ENCODE peak calls at places on chromosome 17, in six cellular contexts. T, W, B, S, I and U are unnamed samples.

GRCh38 chr17:67132366-67132765 is 88.0 kb downstream of the CACNG1 start:
- DNase-seq in S (no peak), T (no peak), W (no peak), B (peak), I (no peak), U (no peak)

GRCh38 chr17:12977008-12977751 is 40.6 kb downstream of the ELAC2 start:
- DNase-seq in B (no peak), I (no peak), S (no peak), W (no peak), T (no peak), U (no peak)

GRCh38 chr17:9056566-9056965 is 35.3 kb downstream of the NTN1 start:
- DNase-seq in S (no peak), I (no peak), W (no peak), T (no peak), B (no peak), U (peak)

GRCh38 chr17:13337171-13337570 is 264.6 kb downstream of the HS3ST3A1 start:
- DNase-seq in B (no peak), I (no peak), T (no peak), S (no peak), W (no peak), U (no peak)

GRCh38 chr17:324151-324571 is 28.4 kb downstream of the RPH3AL start:
- DNase-seq in S (no peak), T (no peak), W (no peak), I (no peak), B (no peak), U (no peak)

GRCh38 chr17:44894642-44895041 is 4.6 kb downstream of the EFTUD2 start:
- DNase-seq in W (no peak), I (no peak), S (no peak), T (no peak), B (no peak), U (no peak)

GRCh38 chr17:34443832-34444469 is 80.9 kb upstream of the CCL1 start:
- DNase-seq in I (no peak), T (no peak), S (no peak), B (peak), W (no peak), U (no peak)

GRCh38 chr17:55241097-55241496 is 23.7 kb upstream of the HLF start:
- DNase-seq in I (no peak), S (no peak), T (no peak), W (no peak), B (no peak), U (no peak)

GRCh38 chr17:4148611-4149308 is 5.8 kb downstream of the CYB5D2 start:
- DNase-seq in T (no peak), S (no peak), W (no peak), I (no peak), B (no peak), U (no peak)

GRCh38 chr17:6139447-6139832 is 69.3 kb downstream of the WSCD1 start:
- DNase-seq in B (peak), S (no peak), T (no peak), I (no peak), W (no peak), U (no peak)

GRCh38 chr17:58060596-58061191 is 22.5 kb upstream of the DYNLL2 start:
- DNase-seq in S (peak), I (no peak), W (no peak), T (peak), B (peak), U (no peak)

GRCh38 chr17:46819906-46820351 is 1.4 kb upstream of the WNT3 start:
- DNase-seq in I (no peak), B (no peak), W (no peak), T (no peak), S (no peak), U (no peak)

GRCh38 chr17:42247734-42248133 is 28.5 kb downstream of the STAT5B start:
- DNase-seq in S (no peak), T (no peak), W (peak), B (no peak), I (peak), U (no peak)

GRCh38 chr17:79439493-79439892 is 171.4 kb downstream of the RBFOX3 start:
- DNase-seq in S (no peak), W (no peak), I (no peak), B (no peak), T (no peak), U (no peak)

GRCh38 chr17:64423881-64424280 is 25.0 kb upstream of the MILR1 start:
- DNase-seq in T (no peak), W (no peak), I (peak), S (no peak), B (peak), U (no peak)

GRCh38 chr17:82603981-82604448 is 44.2 kb downstream of the WDR45B start:
- DNase-seq in B (no peak), S (peak), T (peak), I (no peak), W (no peak), U (no peak)

GRCh38 chr17:69428252-69428980 is 13.9 kb downstream of the MAP2K6 start:
- DNase-seq in I (no peak), B (no peak), S (no peak), T (no peak), W (no peak), U (no peak)

GRCh38 chr17:1942066-1942365 is 83.1 kb downstream of the RTN4RL1 start:
- DNase-seq in T (no peak), B (no peak), I (no peak), S (no peak), W (no peak), U (no peak)

GRCh38 chr17:50767030-50767429 is 288 bp downstream of the ANKRD40CL start:
- DNase-seq in W (no peak), I (no peak), B (no peak), T (no peak), S (no peak), U (peak)

GRCh38 chr17:81733507-81734404 is 21.7 kb downstream of the SLC25A10 start:
- DNase-seq in S (peak), T (peak), I (peak), W (peak), B (peak), U (peak)

GRCh38 chr17:67095803-67096202 is 51.4 kb downstream of the CACNG1 start:
- DNase-seq in B (no peak), T (no peak), I (no peak), W (no peak), S (no peak), U (no peak)

GRCh38 chr17:32445075-32445427 is 741 bp downstream of the PSMD11 start:
- DNase-seq in B (peak), S (peak), W (peak), I (no peak), T (peak), U (no peak)

GRCh38 chr17:74354123-74354522 is 7.5 kb downstream of the BTBD17 start:
- DNase-seq in B (no peak), I (no peak), S (no peak), T (no peak), W (no peak), U (no peak)

GRCh38 chr17:1197781-1198490 is 18.2 kb upstream of the ABR start:
- DNase-seq in S (no peak), I (no peak), B (no peak), T (peak), W (no peak), U (peak)

GRCh38 chr17:49588312-49588711 is 12.6 kb downstream of the NXPH3 start:
- DNase-seq in S (no peak), B (no peak), T (no peak), I (no peak), W (no peak), U (no peak)

GRCh38 chr17:29051194-29051593 is 8.3 kb downstream of the PIPOX start:
- DNase-seq in W (no peak), B (no peak), S (no peak), T (no peak), I (no peak), U (no peak)

GRCh38 chr17:30345527-30346075 is 11.7 kb upstream of the TMIGD1 start:
- DNase-seq in I (no peak), T (no peak), B (no peak), S (no peak), W (peak), U (no peak)

GRCh38 chr17:56939869-56940484 is 20.9 kb downstream of the COIL start:
- DNase-seq in B (peak), S (no peak), T (no peak), W (peak), I (no peak), U (no peak)

GRCh38 chr17:5011928-5012327 is 14.2 kb downstream of the KIF1C start:
- DNase-seq in I (no peak), S (no peak), W (no peak), B (no peak), T (no peak), U (no peak)

GRCh38 chr17:19448341-19449268 is 37.6 kb downstream of the RNF112 start:
- DNase-seq in W (peak), T (no peak), B (no peak), I (peak), S (peak), U (no peak)

GRCh38 chr17:12789075-12789975 is at the start of gene ARHGAP44:
- DNase-seq in W (no peak), T (peak), I (peak), S (peak), B (peak), U (peak)

GRCh38 chr17:31684901-31685300 is 174.1 kb downstream of the COPRS start:
- DNase-seq in B (no peak), W (no peak), I (no peak), T (no peak), S (no peak), U (no peak)

GRCh38 chr17:77479372-77479781 is 338.6 kb downstream of the SEC14L1 start:
- DNase-seq in I (no peak), S (no peak), B (peak), W (no peak), T (no peak), U (no peak)

GRCh38 chr17:7217113-7217987 is 2.3 kb downstream of the DLG4 start:
- DNase-seq in B (peak), I (peak), W (no peak), T (no peak), S (no peak), U (no peak)

GRCh38 chr17:22409160-22409751 is 716.9 kb downstream of the KCNJ18 start:
- DNase-seq in B (no peak), I (no peak), W (no peak), S (no peak), T (no peak), U (no peak)

GRCh38 chr17:59154335-59154720 is 658 bp downstream of the SKA2 start:
- DNase-seq in I (no peak), T (peak), B (peak), S (peak), W (peak), U (no peak)

GRCh38 chr17:17485420-17485819 is 8.6 kb downstream of the MED9 start:
- DNase-seq in W (no peak), T (no peak), B (no peak), I (no peak), S (no peak), U (no peak)

GRCh38 chr17:49779730-49780220 is 8.7 kb upstream of the KAT7 start:
- DNase-seq in W (peak), T (no peak), B (peak), S (no peak), I (no peak), U (no peak)

GRCh38 chr17:41107941-41108445 is 2.8 kb downstream of the KRTAP4-9 start:
- DNase-seq in T (no peak), I (no peak), W (no peak), B (no peak), S (no peak), U (no peak)

GRCh38 chr17:37490638-37491614 is 1.2 kb downstream of the DUSP14 start:
- DNase-seq in T (no peak), B (peak), S (peak), I (peak), W (peak), U (no peak)